ENCODE peak calls at places on chromosomes 3 and 15, in nine cellular contexts. I is stomach, H is mammary epithelial cell, G is tibial artery, W is foreskin keratinocyte, K is neural crest cell, M is heart right ventricle, J is HFFc6, X is glutamatergic neuron. A is an unnamed sample.

GRCh38 chr3:191441687-191442086 is 19.3 kb upstream of the PYDC2 start:
- DNase-seq in G (no peak), J (no peak), I (no peak), X (no peak), K (no peak), W (no peak), H (no peak), M (no peak), A (no peak)

GRCh38 chr3:14787630-14788029 is 31.1 kb upstream of the FGD5 start:
- DNase-seq in J (no peak), M (no peak), W (no peak), K (no peak), H (no peak), X (peak; percentile 16), G (no peak), I (no peak), A (no peak)

GRCh38 chr3:126782554-126782953 is 78.5 kb downstream of the CHCHD6 start:
- DNase-seq in K (no peak), X (no peak), M (no peak), J (peak; percentile 94), W (peak; percentile 95), G (no peak), I (no peak), H (peak; percentile 90), A (no peak)

GRCh38 chr3:152620395-152620794 is 214.5 kb upstream of the P2RY1 start:
- DNase-seq in H (no peak), K (no peak), G (no peak), I (no peak), X (no peak), J (no peak), W (no peak), M (no peak), A (no peak)

GRCh38 chr3:121153851-121154250 is 245.8 kb downstream of the STXBP5L start:
- DNase-seq in W (no peak), K (no peak), H (no peak), X (no peak), J (no peak), I (no peak), M (no peak), G (no peak), A (no peak)

GRCh38 chr3:169390310-169390731 is 273.2 kb downstream of the MECOM start:
- DNase-seq in M (no peak), X (no peak), I (no peak), H (peak; percentile 49), W (no peak), G (no peak), K (no peak), J (no peak), A (no peak)

GRCh38 chr3:153595186-153595815 is 433.3 kb downstream of the RAP2B start:
- DNase-seq in K (no peak), X (no peak), G (no peak), J (peak; percentile 38), I (no peak), W (no peak), H (peak; percentile 45), M (no peak), A (no peak)

GRCh38 chr3:111539351-111540331 is 2.4 kb upstream of the CD96 start:
- DNase-seq in K (peak; percentile 57), X (peak; percentile 81), M (peak; percentile 16), W (no peak), J (peak; percentile 44), H (peak; percentile 55), I (peak; percentile 71), G (no peak), A (no peak)

GRCh38 chr3:136251511-136251910 is 1.4 kb downstream of the PCCB start:
- DNase-seq in K (no peak), W (no peak), M (no peak), H (peak; percentile 20), J (no peak), X (no peak), I (no peak), G (no peak), A (no peak)

GRCh38 chr15:99393641-99394040 is 142.4 kb downstream of the LRRC28 start:
- DNase-seq in W (no peak), K (no peak), G (no peak), J (no peak), H (no peak), I (no peak), X (no peak), M (no peak), A (no peak)

GRCh38 chr15:99385865-99386264 is 134.6 kb downstream of the LRRC28 start:
- DNase-seq in J (no peak), W (no peak), M (peak; percentile 81), I (peak; percentile 65), X (no peak), K (no peak), G (peak; percentile 49), H (no peak), A (no peak)

GRCh38 chr15:99386429-99386828 is 135.1 kb downstream of the LRRC28 start:
- DNase-seq in G (no peak), I (no peak), K (no peak), M (no peak), X (no peak), J (no peak), H (no peak), W (no peak), A (no peak)

GRCh38 chr15:99387769-99388168 is 136.5 kb downstream of the LRRC28 start:
- DNase-seq in I (no peak), G (no peak), W (no peak), X (no peak), J (no peak), H (no peak), M (no peak), K (no peak), A (no peak)

GRCh38 chr15:99390667-99391066 is 139.4 kb downstream of the LRRC28 start:
- DNase-seq in W (no peak), M (no peak), X (no peak), G (no peak), J (no peak), H (no peak), K (no peak), I (no peak), A (no peak)
- TF ChIP-seq CTCF in W (no peak), M (no peak), X (no peak), G (no peak), J (peak; percentile 25), H (no peak), K (no peak), I (no peak), A (no peak)

GRCh38 chr3:134339331-134339730 is 34.9 kb downstream of the AMOTL2 start:
- DNase-seq in X (no peak), G (no peak), J (no peak), I (no peak), H (no peak), K (no peak), M (no peak), W (no peak), A (no peak)
- TF ChIP-seq CTCF in X (no peak), G (no peak), J (peak; percentile 15), I (no peak), H (no peak), K (no peak), M (no peak), W (peak; percentile 21), A (no peak)

GRCh38 chr15:74989527-74989926 is 5.8 kb upstream of the SCAMP5 start:
- DNase-seq in X (no peak), K (no peak), G (no peak), W (no peak), M (no peak), J (no peak), I (no peak), H (no peak), A (no peak)

GRCh38 chr15:74992619-74993018 is 2.7 kb upstream of the SCAMP5 start:
- DNase-seq in H (no peak), X (no peak), W (no peak), I (no peak), M (no peak), J (no peak), G (no peak), K (no peak), A (no peak)

GRCh38 chr15:74983725-74984231 is 11.6 kb upstream of the SCAMP5 start:
- DNase-seq in H (peak; percentile 68), M (no peak), G (no peak), I (no peak), J (peak; percentile 10), W (peak; percentile 31), K (no peak), X (no peak), A (no peak)

GRCh38 chr15:74988007-74988800 is 7.2 kb upstream of the SCAMP5 start:
- DNase-seq in H (peak; percentile 43), X (peak; percentile 26), G (no peak), I (peak; percentile 49), J (peak; percentile 12), K (no peak), W (no peak), M (no peak), A (no peak)
- TF ChIP-seq CTCF in H (peak; percentile 53), X (no peak), G (no peak), I (peak; percentile 50), J (peak; percentile 67), K (peak; percentile 60), W (peak; percentile 82), M (no peak), A (no peak)

GRCh38 chr3:100708989-100709839 is at the start of gene TFG:
- DNase-seq in X (peak; percentile 97), J (peak; percentile 99), K (peak; percentile 95), M (peak; percentile 98), H (peak; percentile 99), I (peak; percentile 98), W (peak; percentile 96), G (peak; percentile 95), A (peak; percentile 84)

GRCh38 chr3:100706365-100706764 is 2.9 kb upstream of the TFG start:
- DNase-seq in M (no peak), K (no peak), I (no peak), X (no peak), G (no peak), W (peak; percentile 46), J (peak; percentile 69), H (peak; percentile 66), A (no peak)

GRCh38 chr3:100709840-100710235 is 544 bp downstream of the TFG start:
- DNase-seq in J (no peak), X (peak; percentile 68), W (no peak), M (peak; percentile 18), H (peak; percentile 32), K (peak; percentile 52), G (no peak), I (no peak), A (no peak)

GRCh38 chr3:100708644-100708988 is 678 bp upstream of the TFG start:
- DNase-seq in M (no peak), G (no peak), W (peak; percentile 54), K (no peak), J (no peak), H (no peak), I (no peak), X (no peak), A (no peak)

DNA sequence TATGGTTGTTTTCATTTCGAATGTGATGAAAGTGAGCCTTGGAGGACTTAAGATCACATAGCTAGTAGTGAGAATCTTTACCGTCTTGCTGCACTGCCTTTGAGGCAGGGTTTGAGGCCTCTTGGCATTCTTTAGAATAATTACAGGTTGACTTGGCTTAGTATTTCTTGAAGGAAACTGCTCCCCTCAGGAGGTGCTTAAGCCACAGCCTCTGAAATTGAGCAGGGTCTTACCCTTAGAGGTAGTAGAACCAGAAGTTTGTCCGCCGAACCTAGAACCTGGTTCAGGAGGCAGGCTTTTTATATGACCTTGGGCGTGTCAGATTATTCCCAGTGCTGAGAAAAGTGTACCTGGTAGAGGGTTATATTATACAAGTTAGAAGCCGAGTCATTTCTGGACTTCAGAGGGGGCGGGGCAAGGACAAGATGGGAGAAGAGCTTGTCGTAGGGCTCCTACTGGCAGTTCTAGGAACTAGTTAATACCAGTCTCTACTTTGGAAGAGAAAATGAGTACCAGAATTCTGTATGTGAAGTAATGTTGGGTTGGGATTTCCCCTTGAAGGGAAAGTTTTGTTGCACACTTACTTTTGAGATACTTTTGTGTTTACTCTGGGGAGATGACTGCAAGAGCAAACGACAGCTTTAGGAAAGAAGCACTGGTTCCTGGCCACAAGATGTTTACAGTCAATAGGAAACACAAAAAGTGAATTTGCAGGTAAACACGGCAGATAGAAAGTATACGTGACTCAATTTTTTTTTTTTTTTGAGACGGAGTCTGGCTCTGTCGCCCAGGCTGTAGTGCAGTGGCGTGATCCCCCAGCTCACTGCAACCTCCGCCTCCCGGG is 1.3 kb downstream of the TFG start:
- DNase-seq in J (peak; percentile 70), G (no peak), X (peak; percentile 47), I (peak; percentile 32), H (peak; percentile 75), K (peak; percentile 15), M (peak; percentile 19), W (peak; percentile 49), A (no peak)
- TF ChIP-seq CTCF in J (peak; percentile 58), G (peak; percentile 17), X (no peak), I (no peak), H (peak; percentile 30), K (peak; percentile 58), M (no peak), W (peak; percentile 64), A (no peak)

A was measured in omental fat pad.